ENCODE peak calls at places on chromosomes 11 and 22, in five cellular contexts. K is ovary, U is right lobe of liver, V is A549, H is spleen. P is an unnamed sample.

GRCh38 chr11:108854366-108854765 is 189.5 kb downstream of the DDX10 start:
- DNase-seq in K (no peak), V (no peak), U (no peak), H (no peak), P (no peak)

GRCh38 chr11:71962428-71963038 is 33.7 kb downstream of the RNF121 start:
- DNase-seq in V (no peak), U (no peak), K (no peak), H (no peak), P (no peak)

GRCh38 chr11:95135155-95135554 is 45.5 kb downstream of the ENDOD1 start:
- DNase-seq in U (no peak), H (no peak), V (no peak), K (peak), P (no peak)

GRCh38 chr22:27193636-27194035 is 536.2 kb downstream of the MIAT start:
- DNase-seq in V (no peak), U (no peak), K (no peak), H (no peak), P (no peak)

GRCh38 chr11:1728931-1729691 is 21.3 kb downstream of the IFITM10 start:
- DNase-seq in H (no peak), K (no peak), U (no peak), V (no peak), P (peak)

GRCh38 chr11:130762342-130763037 is 153.8 kb downstream of the SNX19 start:
- DNase-seq in H (no peak), U (no peak), K (no peak), V (no peak), P (no peak)

GRCh38 chr22:19865141-19865829 is 10.6 kb upstream of the GNB1L start:
- DNase-seq in U (no peak), K (no peak), H (no peak), V (no peak), P (no peak)

GRCh38 chr22:30045901-30046715 is 34.2 kb upstream of the HORMAD2 start:
- DNase-seq in U (no peak), H (no peak), K (no peak), V (no peak), P (no peak)

GRCh38 chr11:3083321-3083720 is 26.1 kb upstream of the CARS1 start:
- DNase-seq in U (no peak), V (no peak), K (no peak), H (no peak), P (no peak)

GRCh38 chr11:15926071-15926470 is 430.3 kb downstream of the SOX6 start:
- DNase-seq in K (no peak), H (no peak), U (no peak), V (no peak), P (no peak)

GRCh38 chr11:76152741-76153608 is 53.3 kb downstream of the WNT11 start:
- DNase-seq in K (no peak), V (no peak), H (peak), U (peak), P (no peak)

GRCh38 chr11:69035150-69035958 is 13.4 kb upstream of the TPCN2 start:
- DNase-seq in K (peak), H (no peak), V (no peak), U (no peak), P (no peak)

GRCh38 chr11:73350908-73351636 is 25.1 kb upstream of the RELT start:
- DNase-seq in U (no peak), H (peak), V (peak), K (no peak), P (peak)

GRCh38 chr22:24501366-24502005 is 6.4 kb downstream of the UPB1 start:
- DNase-seq in V (no peak), K (no peak), U (no peak), H (peak), P (no peak)

GRCh38 chr11:13896175-13896989 is 66.1 kb upstream of the SPON1 start:
- DNase-seq in H (no peak), K (no peak), V (no peak), U (peak), P (no peak)

GRCh38 chr22:30309981-30310672 is 16.6 kb downstream of the TBC1D10A start:
- DNase-seq in U (no peak), V (no peak), K (no peak), H (no peak), P (no peak)

GRCh38 chr22:50034126-50035081 is 21.8 kb upstream of the IL17REL start:
- DNase-seq in K (no peak), H (peak), V (no peak), U (no peak), P (no peak)

GRCh38 chr11:18853086-18853720 is 61.6 kb upstream of the PTPN5 start:
- DNase-seq in K (no peak), H (no peak), U (no peak), V (peak), P (no peak)

GRCh38 chr11:71185411-71185810 is 67.0 kb downstream of the SHANK2 start:
- DNase-seq in K (no peak), H (no peak), U (no peak), V (no peak), P (no peak)

GRCh38 chr11:5364214-5364613 is 12.9 kb downstream of the OR51B6 start:
- DNase-seq in H (no peak), K (no peak), V (no peak), U (no peak), P (no peak)

GRCh38 chr11:20909995-20910726 is 240.8 kb downstream of the NELL1 start:
- DNase-seq in V (no peak), U (no peak), H (no peak), K (no peak), P (no peak)

GRCh38 chr22:17717708-17718107 is 56.6 kb downstream of the BID start:
- DNase-seq in V (no peak), K (no peak), H (no peak), U (no peak), P (no peak)

GRCh38 chr11:76321820-76322524 is 59.0 kb downstream of the THAP12 start:
- DNase-seq in K (no peak), H (peak), U (no peak), V (no peak), P (no peak)

GRCh38 chr11:79438631-79439429 is 2.0 kb downstream of the TENM4 start:
- DNase-seq in H (no peak), V (no peak), U (no peak), K (peak), P (peak)

GRCh38 chr11:79439430-79439892 is 1.4 kb downstream of the TENM4 start:
- DNase-seq in H (no peak), U (no peak), V (no peak), K (peak), P (peak)

GRCh38 chr11:79437981-79438630 is 2.7 kb downstream of the TENM4 start:
- DNase-seq in H (peak), K (peak), U (no peak), V (no peak), P (peak)

GRCh38 chr11:79436911-79437273 is 3.9 kb downstream of the TENM4 start:
- DNase-seq in H (no peak), K (no peak), U (no peak), V (no peak), P (no peak)

GRCh38 chr11:79437274-79437980 is 3.4 kb downstream of the TENM4 start:
- DNase-seq in K (peak), H (peak), V (no peak), U (peak), P (peak)
- TF ChIP-seq POLR2A in K (no peak), H (no peak), V (no peak), U (no peak), P (no peak)

GRCh38 chr11:111298466-111299110 is at the start of gene POU2AF3:
- DNase-seq in K (peak), H (peak), V (no peak), U (no peak), P (no peak)
- H3K27ac ChIP-seq in K (peak), H (no peak), V (peak), U (peak), P (peak)

GRCh38 chr11:33891714-33892327 is at the start of gene LMO2:
- DNase-seq in H (no peak), K (no peak), V (no peak), U (no peak), P (no peak)

GRCh38 chr11:33893711-33894401 is 2.0 kb upstream of the LMO2 start:
- DNase-seq in K (no peak), U (no peak), H (peak), V (no peak), P (peak)

GRCh38 chr11:33895752-33896137 is 3.9 kb upstream of the LMO2 start:
- DNase-seq in K (no peak), U (no peak), V (no peak), H (no peak), P (no peak)

GRCh38 chr11:33892906-33893594 is 1.2 kb upstream of the LMO2 start:
- DNase-seq in K (no peak), U (no peak), H (peak), V (no peak), P (no peak)

DNA sequence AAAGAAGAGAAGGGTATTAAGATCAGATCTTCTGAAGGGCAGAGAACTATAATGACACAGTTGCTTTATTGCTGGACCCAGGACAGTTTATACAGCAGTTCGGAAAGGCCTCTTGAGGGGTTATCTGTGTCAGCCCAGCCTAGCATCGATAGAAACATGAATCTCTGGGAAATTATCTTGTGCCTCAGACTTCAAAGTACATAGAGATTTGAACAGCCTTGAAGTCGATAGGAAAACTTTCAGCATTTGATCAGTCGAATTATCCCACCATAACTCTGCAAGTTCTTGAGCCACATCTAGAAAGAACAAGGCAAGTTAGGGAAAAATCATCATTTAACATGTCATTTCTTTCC is 2.5 kb upstream of the LMO2 start:
- DNase-seq in K (no peak), H (no peak), V (no peak), U (no peak), P (no peak)
- H3K4me3 ChIP-seq in K (no peak), H (peak), V (no peak), U (no peak), P (no peak)

DNA sequence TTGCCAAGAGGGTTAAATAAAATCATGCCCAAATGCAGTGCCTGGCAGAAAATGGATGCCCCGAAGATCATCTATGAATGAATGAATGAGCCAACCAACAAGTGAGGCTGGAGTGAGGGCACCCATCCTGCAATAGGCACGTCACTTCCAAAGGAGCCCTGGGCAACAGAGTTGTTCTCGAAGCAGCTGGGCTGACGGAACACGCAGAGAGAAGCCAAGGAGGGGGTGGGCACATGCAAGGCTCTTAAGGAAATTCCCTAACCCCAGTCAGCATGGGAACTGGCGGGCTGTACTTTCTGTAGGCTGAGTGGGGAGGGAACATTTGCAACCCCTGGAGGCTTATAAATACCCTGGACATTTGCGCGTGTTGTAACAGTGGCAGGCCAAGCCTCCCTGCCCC is 11.6 kb upstream of the CHADL start:
- DNase-seq in U (no peak), H (no peak), V (no peak), K (no peak), P (no peak)
- TF ChIP-seq POLR2A in U (no peak), H (no peak), V (no peak), K (no peak), P (no peak)

GRCh38 chr11:398826-399225 is 4.8 kb downstream of the PKP3 start:
- DNase-seq in K (peak), H (no peak), U (no peak), V (no peak), P (no peak)

GRCh38 chr11:403021-403760 is 9.2 kb downstream of the PKP3 start:
- DNase-seq in H (no peak), K (peak), U (peak), V (no peak), P (no peak)

GRCh38 chr11:399731-400211 is 5.8 kb downstream of the PKP3 start:
- DNase-seq in H (peak), V (no peak), U (no peak), K (peak), P (no peak)

GRCh38 chr11:396948-397548 is 3.0 kb downstream of the PKP3 start:
- DNase-seq in U (no peak), K (peak), H (peak), V (no peak), P (peak)

GRCh38 chr11:400241-400729 is 6.3 kb downstream of the PKP3 start:
- DNase-seq in H (peak), U (no peak), K (peak), V (no peak), P (no peak)
- H3K27ac ChIP-seq in H (no peak), U (no peak), K (no peak), V (no peak), P (no peak)

DNA sequence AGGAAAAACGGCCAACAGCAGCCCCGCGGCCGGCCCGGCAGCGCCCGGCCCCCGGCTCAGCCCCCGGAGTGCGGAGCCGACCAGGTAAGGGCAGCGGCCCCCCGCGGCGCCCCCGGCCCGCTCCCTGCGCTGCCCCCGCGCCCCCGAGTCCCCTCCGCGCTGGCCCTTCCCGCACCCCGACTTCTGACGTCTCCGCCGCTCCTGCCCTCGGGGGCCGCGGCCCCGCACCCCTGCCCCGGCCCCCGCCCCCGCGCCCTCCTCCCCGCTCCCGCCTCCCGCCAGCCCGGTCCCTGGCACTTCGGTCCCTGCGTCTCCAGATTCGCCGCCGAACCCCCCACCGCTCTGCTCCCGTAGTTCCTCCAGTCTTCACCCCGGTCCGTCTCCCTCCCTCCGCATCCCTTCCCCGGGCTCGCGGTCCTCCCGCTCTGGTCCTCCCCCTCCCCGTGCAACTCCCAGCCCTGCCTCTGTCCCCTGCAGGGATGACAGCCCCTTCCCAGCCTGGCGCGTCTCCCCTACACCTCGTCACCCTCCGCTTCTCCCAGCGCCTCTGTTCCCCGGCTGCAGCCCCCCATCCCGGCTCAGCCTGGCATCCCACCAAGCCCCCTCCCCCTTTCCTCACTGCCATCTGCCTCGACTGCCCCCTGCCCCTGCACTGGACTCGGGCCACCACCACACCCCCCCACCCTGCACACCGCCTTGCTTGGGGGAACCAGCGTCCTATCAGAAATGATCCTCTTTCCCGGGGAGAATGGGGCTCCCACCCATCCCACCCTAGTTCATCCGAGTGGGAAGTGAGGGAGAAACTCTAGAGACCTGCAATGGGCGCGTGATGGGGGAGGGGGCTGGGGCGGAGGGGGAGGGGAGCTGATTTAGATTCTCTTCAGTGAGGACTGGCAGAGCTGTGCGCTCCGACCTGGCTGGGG is 517 bp downstream of the GRIK4 start:
- DNase-seq in H (peak), U (no peak), V (no peak), K (peak), P (peak)
- H3K4me3 ChIP-seq in H (peak), U (peak), V (peak), K (peak), P (peak)